ENCODE peak calls at places on chromosomes 12 and 14, in five cellular contexts. J, X, H, I and Y are unnamed samples.

GRCh38 chr12:125069616-125070015 is 4.4 kb downstream of the AACS start:
- DNase-seq in J (no peak), X (no peak), H (no peak), I (no peak), Y (no peak)

GRCh38 chr12:120483621-120484020 is 12.3 kb upstream of the DYNLL1 start:
- DNase-seq in J (no peak), X (no peak), H (no peak), I (no peak), Y (no peak)

GRCh38 chr14:34906287-34906686 is 31.1 kb upstream of the BAZ1A start:
- DNase-seq in J (no peak), X (no peak), H (no peak), I (no peak), Y (no peak)

GRCh38 chr12:27521066-27521465 is 2.9 kb upstream of the PPFIBP1 start:
- DNase-seq in J (no peak), X (no peak), H (peak), I (no peak), Y (no peak)

GRCh38 chr14:20607617-20608016 is 16.4 kb upstream of the RNASE12 start:
- DNase-seq in J (no peak), X (no peak), H (no peak), I (no peak), Y (no peak)

GRCh38 chr14:98622208-98623051 is 649.6 kb downstream of the BCL11B start:
- DNase-seq in J (no peak), X (no peak), H (peak), I (no peak), Y (no peak)

GRCh38 chr14:70192915-70193314 is 4.2 kb upstream of the SLC8A3 start:
- DNase-seq in J (no peak), X (no peak), H (no peak), I (no peak), Y (no peak)

GRCh38 chr12:115294443-115295133 is 610.6 kb upstream of the TBX3 start:
- DNase-seq in J (peak), X (no peak), H (no peak), I (no peak), Y (no peak)

GRCh38 chr14:60662987-60663386 is 13.7 kb upstream of the SIX1 start:
- DNase-seq in J (no peak), X (no peak), H (no peak), I (no peak), Y (no peak)

GRCh38 chr12:45912774-45913173 is 77.6 kb downstream of the SCAF11 start:
- DNase-seq in J (no peak), X (no peak), H (no peak), I (no peak), Y (no peak)

GRCh38 chr14:83744901-83745300 is 1785.0 kb upstream of the FLRT2 start:
- DNase-seq in J (no peak), X (no peak), H (no peak), I (no peak), Y (no peak)

GRCh38 chr14:87491816-87492215 is 501.2 kb downstream of the GALC start:
- DNase-seq in J (no peak), X (no peak), H (no peak), I (no peak), Y (no peak)

GRCh38 chr12:15540469-15540872 is 218.2 kb downstream of the PTPRO start:
- DNase-seq in J (no peak), X (no peak), H (peak), I (no peak), Y (no peak)

GRCh38 chr14:34237098-34237497 is 224.9 kb downstream of the SPTSSA start:
- DNase-seq in J (no peak), X (no peak), H (peak), I (no peak), Y (no peak)

GRCh38 chr14:67569011-67569650 is 30.9 kb downstream of the PIGH start:
- DNase-seq in J (peak), X (no peak), H (no peak), I (no peak), Y (no peak)

GRCh38 chr12:53252349-53252916 is 15.7 kb upstream of the ESPL1 start:
- DNase-seq in J (no peak), X (no peak), H (peak), I (no peak), Y (no peak)

GRCh38 chr12:93215290-93215678 is 162.4 kb upstream of the NUDT4 start:
- DNase-seq in J (no peak), X (no peak), H (no peak), I (no peak), Y (no peak)

GRCh38 chr12:11658796-11659195 is 9.3 kb downstream of the ETV6 start:
- DNase-seq in J (no peak), X (peak), H (no peak), I (no peak), Y (no peak)

GRCh38 chr12:131457331-131458047 is 253.4 kb upstream of the SFSWAP start:
- DNase-seq in J (no peak), X (no peak), H (no peak), I (no peak), Y (no peak)